ENCODE peak calls at places on chromosomes 12 and 14, in seven cellular contexts. S is left ventricle myocardium inferior; R is A549; P is BJ; K is activated CD8-positive, alpha-beta T cell treated with anti-CD3 and anti-CD28 coated beads, Interleukin-2, amount 10 ng/mL, durations not matched to agents 7 days and 5 days; W is Panc1; D is T-helper 17 cell. Q is an unnamed sample.

GRCh38 chr12:64061868-64062375 is 160.2 kb downstream of the KICS2 start:
- DNase-seq in P (no peak), W (no peak), S (no peak), K (no peak), D (no peak), R (no peak), Q (no peak)

GRCh38 chr12:3646561-3647241 is 106.2 kb downstream of the CRACR2A start:
- DNase-seq in P (no peak), W (no peak), R (no peak), D (no peak), K (no peak), S (no peak), Q (no peak)

GRCh38 chr12:5884285-5884684 is 60.8 kb downstream of the ANO2 start:
- DNase-seq in D (no peak), W (no peak), S (no peak), K (no peak), P (no peak), R (no peak), Q (no peak)

GRCh38 chr12:42779186-42779859 is 189.8 kb upstream of the PRICKLE1 start:
- DNase-seq in S (no peak), R (no peak), K (no peak), W (no peak), P (no peak), D (no peak), Q (no peak)

GRCh38 chr12:57846285-57846576 is 298 bp downstream of the CTDSP2 start:
- DNase-seq in W (no peak), K (no peak), S (no peak), R (no peak), P (no peak), D (no peak), Q (no peak)

GRCh38 chr12:72612171-72612570 is 340.0 kb downstream of the TRHDE start:
- DNase-seq in R (no peak), S (no peak), K (no peak), P (no peak), D (no peak), W (no peak), Q (no peak)

GRCh38 chr12:6929806-6930452 is 2.2 kb downstream of the ATN1 start:
- DNase-seq in S (no peak), P (no peak), W (no peak), K (no peak), R (no peak), D (no peak), Q (no peak)

GRCh38 chr12:286531-287300 is 24.1 kb upstream of the SLC6A13 start:
- DNase-seq in S (no peak), W (no peak), D (no peak), P (no peak), K (no peak), R (no peak), Q (no peak)

GRCh38 chr14:67199016-67199415 is 9.8 kb downstream of the GARIN2 start:
- DNase-seq in R (no peak), S (no peak), D (no peak), P (no peak), K (no peak), W (no peak), Q (no peak)

GRCh38 chr14:49849213-49849847 is 3.3 kb downstream of the NEMF start:
- DNase-seq in W (no peak), P (no peak), R (no peak), D (no peak), S (no peak), K (no peak), Q (no peak)

GRCh38 chr12:43111608-43112007 is 440.4 kb downstream of the ADAMTS20 start:
- DNase-seq in R (no peak), P (no peak), W (no peak), K (no peak), S (no peak), D (no peak), Q (no peak)

GRCh38 chr12:106773286-106773685 is 1.2 kb upstream of the RIC8B start:
- DNase-seq in P (no peak), S (no peak), W (no peak), R (no peak), D (no peak), K (no peak), Q (no peak)

GRCh38 chr14:58969951-58970751 is 218.3 kb upstream of the DAAM1 start:
- DNase-seq in W (no peak), P (no peak), R (no peak), S (no peak), D (no peak), K (no peak), Q (no peak)

GRCh38 chr12:42213023-42213422 is 25.0 kb downstream of the YAF2 start:
- DNase-seq in K (no peak), P (no peak), S (no peak), D (no peak), R (no peak), W (no peak), Q (no peak)

GRCh38 chr12:113424915-113425823 is 3.0 kb downstream of the SDSL start:
- DNase-seq in D (peak; percentile 22), W (no peak), P (no peak), S (peak; percentile 59), K (peak; percentile 62), R (peak; percentile 58), Q (peak; percentile 42)

GRCh38 chr12:64814432-64814831 is 10.0 kb upstream of the TBC1D30 start:
- DNase-seq in D (no peak), P (no peak), R (no peak), S (no peak), K (no peak), W (no peak), Q (no peak)

GRCh38 chr14:31960039-31960438 is 117.1 kb upstream of the ARHGAP5 start:
- DNase-seq in S (no peak), K (no peak), W (no peak), P (no peak), D (no peak), R (no peak), Q (no peak)

Q was measured in 8988T.